ENCODE peak calls at places on chromosomes 5 and 9, in four cellular contexts. One of them, this sample, is unnamed.

GRCh38 chr5:68543212-68543611 is 327.7 kb downstream of the PIK3R1 start:
- DNase-seq in GM12865: no peak
- DNase-seq in activated naive CD8-positive, alpha-beta T cell treated with anti-CD3 and anti-CD28 coated beads, Interleukin-2, amount 10 ng/mL, durations not matched to agents 7 days and 5 days: no peak
- DNase-seq in astrocyte of the hippocampus: no peak
- DNase-seq in this sample: no peak

GRCh38 chr5:120538644-120539043 is 74.5 kb downstream of the PRR16 start:
- DNase-seq in GM12865: no peak
- DNase-seq in activated naive CD8-positive, alpha-beta T cell treated with anti-CD3 and anti-CD28 coated beads, Interleukin-2, amount 10 ng/mL, durations not matched to agents 7 days and 5 days: no peak
- DNase-seq in astrocyte of the hippocampus: peak
- DNase-seq in this sample: peak

GRCh38 chr5:81425569-81425968 is 31.6 kb upstream of the ACOT12 start:
- DNase-seq in GM12865: peak
- DNase-seq in activated naive CD8-positive, alpha-beta T cell treated with anti-CD3 and anti-CD28 coated beads, Interleukin-2, amount 10 ng/mL, durations not matched to agents 7 days and 5 days: no peak
- DNase-seq in astrocyte of the hippocampus: peak
- DNase-seq in this sample: peak

GRCh38 chr9:27353405-27354229 is 56.7 kb upstream of the EQTN start:
- DNase-seq in activated naive CD8-positive, alpha-beta T cell treated with anti-CD3 and anti-CD28 coated beads, Interleukin-2, amount 10 ng/mL, durations not matched to agents 7 days and 5 days: no peak
- DNase-seq in astrocyte of the hippocampus: no peak
- DNase-seq in GM12865: peak
- DNase-seq in this sample: no peak

GRCh38 chr9:78118742-78119473 is 87.3 kb upstream of the GNAQ start:
- DNase-seq in activated naive CD8-positive, alpha-beta T cell treated with anti-CD3 and anti-CD28 coated beads, Interleukin-2, amount 10 ng/mL, durations not matched to agents 7 days and 5 days: no peak
- DNase-seq in GM12865: peak
- DNase-seq in astrocyte of the hippocampus: no peak
- DNase-seq in this sample: peak

GRCh38 chr9:128937310-128938165 is 9.9 kb downstream of the DOLK start:
- DNase-seq in activated naive CD8-positive, alpha-beta T cell treated with anti-CD3 and anti-CD28 coated beads, Interleukin-2, amount 10 ng/mL, durations not matched to agents 7 days and 5 days: no peak
- DNase-seq in astrocyte of the hippocampus: no peak
- DNase-seq in GM12865: no peak
- DNase-seq in this sample: no peak

GRCh38 chr5:1392801-1393565 is 48.1 kb upstream of the CLPTM1L start:
- DNase-seq in GM12865: no peak
- DNase-seq in astrocyte of the hippocampus: no peak
- DNase-seq in activated naive CD8-positive, alpha-beta T cell treated with anti-CD3 and anti-CD28 coated beads, Interleukin-2, amount 10 ng/mL, durations not matched to agents 7 days and 5 days: no peak
- DNase-seq in this sample: no peak

GRCh38 chr9:117643288-117643654 is 60.9 kb upstream of the TLR4 start:
- DNase-seq in GM12865: no peak
- DNase-seq in activated naive CD8-positive, alpha-beta T cell treated with anti-CD3 and anti-CD28 coated beads, Interleukin-2, amount 10 ng/mL, durations not matched to agents 7 days and 5 days: no peak
- DNase-seq in astrocyte of the hippocampus: no peak
- DNase-seq in this sample: no peak

GRCh38 chr9:125982798-125983406 is 235.7 kb downstream of the PBX3 start:
- DNase-seq in astrocyte of the hippocampus: no peak
- DNase-seq in activated naive CD8-positive, alpha-beta T cell treated with anti-CD3 and anti-CD28 coated beads, Interleukin-2, amount 10 ng/mL, durations not matched to agents 7 days and 5 days: no peak
- DNase-seq in GM12865: no peak
- DNase-seq in this sample: no peak

GRCh38 chr9:105251733-105252404 is 7.4 kb downstream of the SLC44A1 start:
- DNase-seq in astrocyte of the hippocampus: no peak
- DNase-seq in activated naive CD8-positive, alpha-beta T cell treated with anti-CD3 and anti-CD28 coated beads, Interleukin-2, amount 10 ng/mL, durations not matched to agents 7 days and 5 days: no peak
- DNase-seq in GM12865: no peak
- DNase-seq in this sample: no peak

GRCh38 chr9:76255781-76256455 is 138.3 kb downstream of the RFK start:
- DNase-seq in astrocyte of the hippocampus: peak
- DNase-seq in activated naive CD8-positive, alpha-beta T cell treated with anti-CD3 and anti-CD28 coated beads, Interleukin-2, amount 10 ng/mL, durations not matched to agents 7 days and 5 days: no peak
- DNase-seq in GM12865: no peak
- DNase-seq in this sample: peak

GRCh38 chr9:97986466-97986865 is 3.3 kb downstream of the ANP32B start:
- DNase-seq in astrocyte of the hippocampus: no peak
- DNase-seq in GM12865: peak
- DNase-seq in activated naive CD8-positive, alpha-beta T cell treated with anti-CD3 and anti-CD28 coated beads, Interleukin-2, amount 10 ng/mL, durations not matched to agents 7 days and 5 days: no peak
- DNase-seq in this sample: peak

GRCh38 chr9:107755267-107755666 is 265.7 kb upstream of the KLF4 start:
- DNase-seq in astrocyte of the hippocampus: peak
- DNase-seq in GM12865: no peak
- DNase-seq in activated naive CD8-positive, alpha-beta T cell treated with anti-CD3 and anti-CD28 coated beads, Interleukin-2, amount 10 ng/mL, durations not matched to agents 7 days and 5 days: no peak
- DNase-seq in this sample: peak

GRCh38 chr5:57338068-57338848 is 144.4 kb downstream of the ACTBL2 start:
- DNase-seq in GM12865: peak
- DNase-seq in astrocyte of the hippocampus: no peak
- DNase-seq in activated naive CD8-positive, alpha-beta T cell treated with anti-CD3 and anti-CD28 coated beads, Interleukin-2, amount 10 ng/mL, durations not matched to agents 7 days and 5 days: no peak
- DNase-seq in this sample: peak

GRCh38 chr5:25028994-25029393 is 384.2 kb upstream of the CDH10 start:
- DNase-seq in astrocyte of the hippocampus: peak
- DNase-seq in GM12865: no peak
- DNase-seq in activated naive CD8-positive, alpha-beta T cell treated with anti-CD3 and anti-CD28 coated beads, Interleukin-2, amount 10 ng/mL, durations not matched to agents 7 days and 5 days: no peak
- DNase-seq in this sample: peak

GRCh38 chr9:87534957-87535356 is 37.3 kb downstream of the DAPK1 start:
- DNase-seq in activated naive CD8-positive, alpha-beta T cell treated with anti-CD3 and anti-CD28 coated beads, Interleukin-2, amount 10 ng/mL, durations not matched to agents 7 days and 5 days: no peak
- DNase-seq in GM12865: no peak
- DNase-seq in astrocyte of the hippocampus: no peak
- DNase-seq in this sample: no peak

GRCh38 chr9:34133436-34133949 is 7.0 kb upstream of the DCAF12 start:
- DNase-seq in GM12865: no peak
- DNase-seq in astrocyte of the hippocampus: no peak
- DNase-seq in activated naive CD8-positive, alpha-beta T cell treated with anti-CD3 and anti-CD28 coated beads, Interleukin-2, amount 10 ng/mL, durations not matched to agents 7 days and 5 days: no peak
- DNase-seq in this sample: no peak

GRCh38 chr9:27278374-27278773 is 18.6 kb downstream of the EQTN start:
- DNase-seq in activated naive CD8-positive, alpha-beta T cell treated with anti-CD3 and anti-CD28 coated beads, Interleukin-2, amount 10 ng/mL, durations not matched to agents 7 days and 5 days: no peak
- DNase-seq in astrocyte of the hippocampus: no peak
- DNase-seq in GM12865: no peak
- DNase-seq in this sample: no peak

GRCh38 chr9:134992755-134993124 is 75.0 kb upstream of the FCN1 start:
- DNase-seq in astrocyte of the hippocampus: no peak
- DNase-seq in activated naive CD8-positive, alpha-beta T cell treated with anti-CD3 and anti-CD28 coated beads, Interleukin-2, amount 10 ng/mL, durations not matched to agents 7 days and 5 days: no peak
- DNase-seq in GM12865: no peak
- DNase-seq in this sample: no peak

GRCh38 chr5:172007795-172008465 is 1.5 kb upstream of the FBXW11 start:
- DNase-seq in activated naive CD8-positive, alpha-beta T cell treated with anti-CD3 and anti-CD28 coated beads, Interleukin-2, amount 10 ng/mL, durations not matched to agents 7 days and 5 days: no peak
- DNase-seq in GM12865: no peak
- DNase-seq in astrocyte of the hippocampus: peak
- DNase-seq in this sample: peak

GRCh38 chr5:172530406-172530805 is 76.1 kb upstream of the SH3PXD2B start:
- DNase-seq in activated naive CD8-positive, alpha-beta T cell treated with anti-CD3 and anti-CD28 coated beads, Interleukin-2, amount 10 ng/mL, durations not matched to agents 7 days and 5 days: no peak
- DNase-seq in GM12865: no peak
- DNase-seq in astrocyte of the hippocampus: no peak
- DNase-seq in this sample: no peak

GRCh38 chr5:77909237-77909636 is 133.1 kb upstream of the TBCA start:
- DNase-seq in astrocyte of the hippocampus: no peak
- DNase-seq in GM12865: no peak
- DNase-seq in activated naive CD8-positive, alpha-beta T cell treated with anti-CD3 and anti-CD28 coated beads, Interleukin-2, amount 10 ng/mL, durations not matched to agents 7 days and 5 days: no peak
- DNase-seq in this sample: no peak

GRCh38 chr5:103424453-103425205 is 138.0 kb downstream of the NUDT12 start:
- DNase-seq in astrocyte of the hippocampus: peak
- DNase-seq in activated naive CD8-positive, alpha-beta T cell treated with anti-CD3 and anti-CD28 coated beads, Interleukin-2, amount 10 ng/mL, durations not matched to agents 7 days and 5 days: no peak
- DNase-seq in GM12865: peak
- DNase-seq in this sample: peak

GRCh38 chr9:97176206-97176605 is 131.3 kb upstream of the CCDC180 start:
- DNase-seq in activated naive CD8-positive, alpha-beta T cell treated with anti-CD3 and anti-CD28 coated beads, Interleukin-2, amount 10 ng/mL, durations not matched to agents 7 days and 5 days: no peak
- DNase-seq in astrocyte of the hippocampus: no peak
- DNase-seq in GM12865: no peak
- DNase-seq in this sample: no peak

GRCh38 chr9:107606149-107606790 is 116.7 kb upstream of the KLF4 start:
- DNase-seq in activated naive CD8-positive, alpha-beta T cell treated with anti-CD3 and anti-CD28 coated beads, Interleukin-2, amount 10 ng/mL, durations not matched to agents 7 days and 5 days: no peak
- DNase-seq in GM12865: no peak
- DNase-seq in astrocyte of the hippocampus: no peak
- DNase-seq in this sample: no peak

GRCh38 chr9:109862452-109862851 is 82.5 kb downstream of the PALM2AKAP2 start:
- DNase-seq in activated naive CD8-positive, alpha-beta T cell treated with anti-CD3 and anti-CD28 coated beads, Interleukin-2, amount 10 ng/mL, durations not matched to agents 7 days and 5 days: no peak
- DNase-seq in astrocyte of the hippocampus: no peak
- DNase-seq in GM12865: no peak
- DNase-seq in this sample: no peak

GRCh38 chr9:122228906-122229837 is at the start of gene LHX6:
- DNase-seq in GM12865: no peak
- DNase-seq in activated naive CD8-positive, alpha-beta T cell treated with anti-CD3 and anti-CD28 coated beads, Interleukin-2, amount 10 ng/mL, durations not matched to agents 7 days and 5 days: no peak
- DNase-seq in astrocyte of the hippocampus: peak
- DNase-seq in this sample: peak

GRCh38 chr9:89799766-89800165 is 195.0 kb downstream of the GADD45G start:
- DNase-seq in astrocyte of the hippocampus: no peak
- DNase-seq in activated naive CD8-positive, alpha-beta T cell treated with anti-CD3 and anti-CD28 coated beads, Interleukin-2, amount 10 ng/mL, durations not matched to agents 7 days and 5 days: no peak
- DNase-seq in GM12865: no peak
- DNase-seq in this sample: no peak

GRCh38 chr9:1071730-1072129 is 21.6 kb downstream of the DMRT2 start:
- DNase-seq in astrocyte of the hippocampus: no peak
- DNase-seq in activated naive CD8-positive, alpha-beta T cell treated with anti-CD3 and anti-CD28 coated beads, Interleukin-2, amount 10 ng/mL, durations not matched to agents 7 days and 5 days: no peak
- DNase-seq in GM12865: no peak
- DNase-seq in this sample: no peak

GRCh38 chr9:136375096-136375495 is 1.6 kb upstream of the CARD9 start:
- DNase-seq in activated naive CD8-positive, alpha-beta T cell treated with anti-CD3 and anti-CD28 coated beads, Interleukin-2, amount 10 ng/mL, durations not matched to agents 7 days and 5 days: no peak
- DNase-seq in astrocyte of the hippocampus: no peak
- DNase-seq in GM12865: no peak
- DNase-seq in this sample: no peak

GRCh38 chr5:115623632-115624031 is 2.2 kb downstream of the TMED7 start:
- DNase-seq in GM12865: no peak
- DNase-seq in activated naive CD8-positive, alpha-beta T cell treated with anti-CD3 and anti-CD28 coated beads, Interleukin-2, amount 10 ng/mL, durations not matched to agents 7 days and 5 days: no peak
- DNase-seq in astrocyte of the hippocampus: no peak
- DNase-seq in this sample: no peak

GRCh38 chr5:170341545-170341944 is 44.0 kb upstream of the LCP2 start:
- DNase-seq in activated naive CD8-positive, alpha-beta T cell treated with anti-CD3 and anti-CD28 coated beads, Interleukin-2, amount 10 ng/mL, durations not matched to agents 7 days and 5 days: no peak
- DNase-seq in GM12865: no peak
- DNase-seq in astrocyte of the hippocampus: no peak
- DNase-seq in this sample: no peak

This sample was measured in fibroblast of lung.